ENCODE peak calls at places on chromosomes 12 and 14, in four cellular contexts. W, I, Z and B are unnamed samples.

GRCh38 chr12:121989266-121989950 is 32.3 kb upstream of the BCL7A start:
- DNase-seq in W (no peak), Z (no peak), I (no peak), B (no peak)

GRCh38 chr14:31419179-31420012 is 954 bp downstream of the HEATR5A start:
- DNase-seq in Z (no peak), W (no peak), I (no peak), B (no peak)

GRCh38 chr12:113075137-113075683 is 18.7 kb downstream of the DTX1 start:
- DNase-seq in Z (peak; percentile 95), I (no peak), W (no peak), B (no peak)

GRCh38 chr12:65443038-65443437 is 164.6 kb downstream of the MSRB3 start:
- DNase-seq in I (no peak), Z (no peak), W (no peak), B (no peak)

GRCh38 chr12:24039113-24039525 is 89.6 kb upstream of the SOX5 start:
- DNase-seq in Z (no peak), I (peak; percentile 96), W (no peak), B (no peak)

GRCh38 chr14:97970222-97970621 is 1173.0 kb downstream of the VRK1 start:
- DNase-seq in Z (no peak), W (no peak), I (no peak), B (no peak)

GRCh38 chr14:36805116-36805515 is 143.5 kb downstream of the PAX9 start:
- DNase-seq in Z (no peak), W (no peak), I (no peak), B (no peak)

GRCh38 chr14:101497910-101498860 is 63.1 kb upstream of the DIO3 start:
- DNase-seq in Z (no peak), W (no peak), I (no peak), B (no peak)

GRCh38 chr14:101666264-101666663 is 95.2 kb upstream of the PPP2R5C start:
- DNase-seq in Z (no peak), W (no peak), I (no peak), B (no peak)

GRCh38 chr14:100524933-100525243 is 62.3 kb downstream of the BEGAIN start:
- DNase-seq in W (peak; percentile 66), Z (no peak), I (no peak), B (peak; percentile 76)

GRCh38 chr14:95346820-95347219 is 27.1 kb upstream of the CLMN start:
- DNase-seq in Z (no peak), I (no peak), W (no peak), B (no peak)

GRCh38 chr12:54016478-54016964 is 7.7 kb downstream of the HOXC8 start:
- DNase-seq in I (no peak), W (no peak), Z (no peak), B (no peak)

GRCh38 chr14:105890474-105891220 is 364.3 kb downstream of the TMEM121 start:
- DNase-seq in Z (no peak), W (no peak), I (no peak), B (peak; percentile 3)

GRCh38 chr12:123270380-123271181 is 1.1 kb downstream of the CDK2AP1 start:
- DNase-seq in W (peak; percentile 24), I (peak; percentile 23), Z (no peak), B (no peak)

GRCh38 chr14:23138173-23138535 is 19.1 kb upstream of the CEBPE start:
- DNase-seq in I (no peak), Z (no peak), W (no peak), B (no peak)

GRCh38 chr12:18906354-18906753 is 168.4 kb downstream of the CAPZA3 start:
- DNase-seq in Z (no peak), W (no peak), I (no peak), B (no peak)

GRCh38 chr12:117408161-117408791 is 46.9 kb upstream of the NOS1 start:
- DNase-seq in Z (no peak), I (no peak), W (no peak), B (no peak)

GRCh38 chr14:89833120-89833521 is 121.4 kb downstream of the EFCAB11 start:
- DNase-seq in W (no peak), I (no peak), Z (no peak), B (no peak)

GRCh38 chr14:94305620-94306019 is 12.6 kb upstream of the SERPINA10 start:
- DNase-seq in W (no peak), Z (no peak), I (no peak), B (no peak)

GRCh38 chr14:104387000-104387384 is 192.6 kb upstream of the C14orf180 start:
- DNase-seq in I (no peak), W (no peak), Z (no peak), B (no peak)

GRCh38 chr14:50529288-50530179 is 2.8 kb downstream of the MAP4K5 start:
- DNase-seq in Z (no peak), I (no peak), W (peak; percentile 51), B (no peak)

GRCh38 chr12:69698769-69699540 is at the start of gene BEST3:
- DNase-seq in Z (no peak), W (no peak), I (no peak), B (no peak)

GRCh38 chr12:75754698-75755097 is 243.3 kb upstream of the KRR1 start:
- DNase-seq in I (no peak), W (no peak), Z (no peak), B (no peak)

GRCh38 chr12:47973870-47974269 is 10.5 kb downstream of the TMEM106C start:
- DNase-seq in W (no peak), I (no peak), Z (no peak), B (no peak)

GRCh38 chr14:89534896-89535615 is 118.0 kb upstream of the FOXN3 start:
- DNase-seq in W (no peak), I (no peak), Z (no peak), B (no peak)

GRCh38 chr12:60842166-60842565 is 1246.3 kb downstream of the SLC16A7 start:
- DNase-seq in W (no peak), Z (no peak), I (no peak), B (no peak)

DNA sequence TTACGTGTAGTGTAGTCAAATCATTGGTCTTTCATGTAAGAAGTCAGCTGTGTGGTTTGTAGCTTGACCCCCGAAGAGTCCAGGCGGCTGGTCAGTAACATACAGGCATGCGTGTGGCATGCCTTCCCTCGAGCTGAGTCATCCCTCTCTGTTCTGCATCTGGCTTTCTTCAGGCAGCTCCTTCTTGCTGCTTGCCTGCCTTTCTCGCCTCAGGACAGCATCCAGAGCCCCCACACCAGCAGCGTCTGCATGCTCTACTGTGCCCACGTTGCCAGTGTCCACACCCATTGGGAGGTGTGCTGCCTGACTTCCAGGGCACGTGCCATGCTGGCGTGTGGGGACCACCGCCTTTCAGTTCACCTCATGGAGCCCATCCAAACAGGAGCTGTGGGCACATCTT is 96.8 kb downstream of the EP400 start:
- DNase-seq in Z (no peak), I (no peak), W (no peak), B (no peak)
- TF ChIP-seq SP1 in Z (no peak), I (no peak), W (no peak), B (no peak)

GRCh38 chr12:73726881-73727280 is 810.8 kb upstream of the ATXN7L3B start:
- DNase-seq in Z (no peak), W (no peak), I (no peak), B (no peak)

DNA sequence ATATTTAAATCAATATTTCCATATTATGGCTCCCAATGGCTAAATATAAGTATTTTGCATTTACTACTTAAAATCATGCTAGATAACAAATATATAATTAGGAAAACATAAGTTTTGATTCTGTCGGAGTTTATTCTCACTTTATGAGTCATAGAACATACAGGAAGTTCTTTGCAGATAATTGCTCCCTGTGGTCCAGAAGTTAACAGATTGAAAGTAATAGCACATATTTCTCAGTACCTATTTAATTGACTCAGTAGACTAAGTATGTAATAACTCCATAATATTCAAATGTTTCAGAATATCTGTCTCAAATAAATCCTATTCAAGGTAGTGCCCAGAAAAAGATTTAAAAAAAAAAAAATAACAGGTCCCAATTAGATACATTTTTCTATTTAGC is 806.0 kb upstream of the ATXN7L3B start:
- DNase-seq in W (no peak), I (no peak), Z (no peak), B (no peak)
- TF ChIP-seq CBFB in W (no peak), I (no peak), Z (no peak), B (no peak)

GRCh38 chr14:21866479-21866878 is 192.9 kb upstream of the OR4E1 start:
- DNase-seq in W (no peak), I (no peak), Z (no peak), B (no peak)
- TF ChIP-seq SP1 in W (no peak), I (no peak), Z (no peak), B (no peak)

GRCh38 chr12:26580619-26581018 is 252.4 kb downstream of the ITPR2 start:
- DNase-seq in I (no peak), W (no peak), Z (no peak), B (no peak)
- TF ChIP-seq CBFB in I (no peak), W (no peak), Z (no peak), B (no peak)

GRCh38 chr12:131075611-131076010 is 121.9 kb downstream of the ADGRD1 start:
- DNase-seq in W (no peak), Z (no peak), I (no peak), B (no peak)

GRCh38 chr12:131075194-131075593 is 121.5 kb downstream of the ADGRD1 start:
- DNase-seq in Z (no peak), I (no peak), W (no peak), B (no peak)

GRCh38 chr12:131076277-131076676 is 122.6 kb downstream of the ADGRD1 start:
- DNase-seq in Z (no peak), W (no peak), I (no peak), B (no peak)

GRCh38 chr12:131074221-131075083 is 120.7 kb downstream of the ADGRD1 start:
- DNase-seq in W (no peak), Z (no peak), I (no peak), B (no peak)

DNA sequence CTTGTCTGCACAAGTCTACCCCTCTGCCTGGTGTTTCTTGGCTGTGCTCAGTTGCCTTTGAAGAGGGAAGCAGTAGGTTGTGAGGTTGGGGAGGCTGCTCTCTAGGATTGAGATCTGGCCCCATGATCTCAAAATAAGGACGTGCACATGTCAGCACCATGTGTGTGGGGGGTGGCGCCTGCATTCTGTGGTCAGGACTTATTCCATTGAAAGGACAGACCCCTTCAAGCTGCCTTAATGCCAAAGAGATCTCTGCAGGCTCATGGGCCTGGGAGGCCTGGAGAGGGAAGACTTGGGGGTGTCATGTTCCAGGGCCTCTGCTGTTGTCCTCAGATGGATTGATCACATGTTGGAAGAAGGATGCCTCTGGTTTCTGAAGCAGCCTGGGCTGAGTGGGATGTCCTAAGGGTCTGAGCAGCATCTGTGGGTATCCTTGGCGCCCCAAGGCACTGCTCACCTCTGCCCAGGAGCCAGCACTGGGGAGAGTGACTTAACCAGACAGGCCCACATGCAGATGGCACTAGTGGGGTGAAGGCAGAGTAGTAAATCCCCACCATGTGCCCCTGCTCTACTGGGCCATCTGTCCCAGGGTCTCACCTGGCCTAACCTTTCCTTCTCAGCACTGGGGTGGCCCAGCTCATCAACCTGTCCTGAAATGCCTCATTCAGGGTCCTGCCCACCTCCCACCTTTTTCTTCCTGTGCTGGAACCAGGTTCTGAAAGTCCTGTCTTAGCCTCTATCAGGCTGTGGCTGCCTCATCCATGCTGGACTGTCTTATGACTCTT is 118.9 kb downstream of the ADGRD1 start:
- DNase-seq in Z (no peak), I (no peak), W (no peak), B (no peak)
- TF ChIP-seq SP1 in Z (no peak), I (no peak), W (no peak), B (no peak)